ENCODE peak calls at places on chromosomes 11 and 22, in eight cellular contexts. One of them, this sample, is unnamed.

GRCh38 chr11:70142171-70142875 is 60.8 kb upstream of the FADD start:
- DNase-seq in colonic mucosa: no peak
- DNase-seq in iris pigment epithelial cell: no peak
- DNase-seq in IMR-90: no peak
- DNase-seq in nucleus accumbens: no peak
- DNase-seq in upper lobe of right lung: no peak
- DNase-seq in kidney tubule cell: no peak
- DNase-seq in NCI-H1436: peak; percentile 36
- DNase-seq in this sample: no peak

GRCh38 chr11:113675003-113675471 is 31.1 kb downstream of the TMPRSS5 start:
- DNase-seq in kidney tubule cell: peak; percentile 89
- DNase-seq in IMR-90: peak; percentile 88
- DNase-seq in colonic mucosa: no peak
- DNase-seq in NCI-H1436: no peak
- DNase-seq in iris pigment epithelial cell: peak; percentile 91
- DNase-seq in nucleus accumbens: no peak
- DNase-seq in upper lobe of right lung: no peak
- DNase-seq in this sample: no peak

GRCh38 chr11:106286881-106287504 is 209.5 kb downstream of the AASDHPPT start:
- DNase-seq in iris pigment epithelial cell: no peak
- DNase-seq in NCI-H1436: no peak
- DNase-seq in colonic mucosa: no peak
- DNase-seq in nucleus accumbens: no peak
- DNase-seq in IMR-90: no peak
- DNase-seq in kidney tubule cell: no peak
- DNase-seq in upper lobe of right lung: no peak
- DNase-seq in this sample: no peak

GRCh38 chr22:46093796-46094195 is 56.5 kb upstream of the PPARA start:
- DNase-seq in upper lobe of right lung: no peak
- DNase-seq in NCI-H1436: no peak
- DNase-seq in nucleus accumbens: no peak
- DNase-seq in kidney tubule cell: no peak
- DNase-seq in iris pigment epithelial cell: no peak
- DNase-seq in colonic mucosa: no peak
- DNase-seq in IMR-90: no peak
- DNase-seq in this sample: no peak

GRCh38 chr22:46931414-46931813 is 169.0 kb downstream of the TBC1D22A start:
- DNase-seq in iris pigment epithelial cell: peak; percentile 47
- DNase-seq in nucleus accumbens: no peak
- DNase-seq in colonic mucosa: peak; percentile 15
- DNase-seq in NCI-H1436: no peak
- DNase-seq in kidney tubule cell: no peak
- DNase-seq in IMR-90: no peak
- DNase-seq in upper lobe of right lung: no peak
- DNase-seq in this sample: no peak

GRCh38 chr11:134159652-134160051 is 64.1 kb downstream of the NCAPD3 start:
- DNase-seq in upper lobe of right lung: no peak
- DNase-seq in IMR-90: no peak
- DNase-seq in colonic mucosa: no peak
- DNase-seq in iris pigment epithelial cell: no peak
- DNase-seq in kidney tubule cell: no peak
- DNase-seq in nucleus accumbens: no peak
- DNase-seq in NCI-H1436: no peak
- DNase-seq in this sample: no peak

GRCh38 chr11:86218125-86219081 is 26.1 kb upstream of the EED start:
- DNase-seq in kidney tubule cell: peak; percentile 83
- DNase-seq in iris pigment epithelial cell: peak; percentile 74
- DNase-seq in nucleus accumbens: no peak
- DNase-seq in IMR-90: peak; percentile 76
- DNase-seq in upper lobe of right lung: peak; percentile 70
- DNase-seq in colonic mucosa: peak; percentile 83
- DNase-seq in NCI-H1436: peak; percentile 52
- DNase-seq in this sample: peak; percentile 82

GRCh38 chr22:36227396-36227795 is 11.9 kb downstream of the APOL2 start:
- DNase-seq in nucleus accumbens: no peak
- DNase-seq in IMR-90: no peak
- DNase-seq in NCI-H1436: no peak
- DNase-seq in iris pigment epithelial cell: no peak
- DNase-seq in kidney tubule cell: no peak
- DNase-seq in colonic mucosa: no peak
- DNase-seq in upper lobe of right lung: no peak
- DNase-seq in this sample: no peak

GRCh38 chr11:111299111-111300026 is 1.0 kb downstream of the POU2AF3 start:
- DNase-seq in upper lobe of right lung: peak; percentile 88
- DNase-seq in kidney tubule cell: peak; percentile 67
- DNase-seq in iris pigment epithelial cell: peak; percentile 38
- DNase-seq in nucleus accumbens: no peak
- DNase-seq in IMR-90: peak; percentile 23
- DNase-seq in colonic mucosa: peak; percentile 74
- DNase-seq in NCI-H1436: no peak
- DNase-seq in this sample: peak; percentile 11

GRCh38 chr11:102791271-102792036 is 6.5 kb downstream of the MMP1 start:
- DNase-seq in kidney tubule cell: peak; percentile 74
- DNase-seq in nucleus accumbens: no peak
- DNase-seq in iris pigment epithelial cell: peak; percentile 22
- DNase-seq in colonic mucosa: no peak
- DNase-seq in IMR-90: peak; percentile 57
- DNase-seq in upper lobe of right lung: no peak
- DNase-seq in NCI-H1436: no peak
- DNase-seq in this sample: no peak

GRCh38 chr11:58606930-58607714 is 15.3 kb upstream of the CNTF start:
- DNase-seq in NCI-H1436: no peak
- DNase-seq in IMR-90: no peak
- DNase-seq in nucleus accumbens: no peak
- DNase-seq in iris pigment epithelial cell: no peak
- DNase-seq in kidney tubule cell: no peak
- DNase-seq in colonic mucosa: no peak
- DNase-seq in upper lobe of right lung: no peak
- DNase-seq in this sample: no peak

GRCh38 chr11:116707250-116707649 is 65.5 kb downstream of the BUD13 start:
- DNase-seq in colonic mucosa: peak; percentile 62
- DNase-seq in iris pigment epithelial cell: no peak
- DNase-seq in nucleus accumbens: no peak
- DNase-seq in kidney tubule cell: peak; percentile 10
- DNase-seq in upper lobe of right lung: no peak
- DNase-seq in NCI-H1436: peak; percentile 67
- DNase-seq in IMR-90: no peak
- DNase-seq in this sample: no peak

GRCh38 chr11:124783002-124783401 is 17.2 kb downstream of the MSANTD2 start:
- DNase-seq in iris pigment epithelial cell: no peak
- DNase-seq in kidney tubule cell: no peak
- DNase-seq in IMR-90: peak; percentile 15
- DNase-seq in colonic mucosa: no peak
- DNase-seq in upper lobe of right lung: no peak
- DNase-seq in NCI-H1436: no peak
- DNase-seq in nucleus accumbens: no peak
- DNase-seq in this sample: no peak

GRCh38 chr11:67605231-67606011 is 1.3 kb upstream of the NDUFV1 start:
- DNase-seq in NCI-H1436: no peak
- DNase-seq in nucleus accumbens: no peak
- DNase-seq in upper lobe of right lung: no peak
- DNase-seq in iris pigment epithelial cell: no peak
- DNase-seq in IMR-90: no peak
- DNase-seq in kidney tubule cell: no peak
- DNase-seq in colonic mucosa: no peak
- DNase-seq in this sample: no peak

GRCh38 chr22:36510966-36511881 is 4.4 kb upstream of the FOXRED2 start:
- DNase-seq in NCI-H1436: no peak
- DNase-seq in iris pigment epithelial cell: peak; percentile 64
- DNase-seq in colonic mucosa: peak; percentile 48
- DNase-seq in kidney tubule cell: peak; percentile 55
- DNase-seq in IMR-90: peak; percentile 51
- DNase-seq in nucleus accumbens: no peak
- DNase-seq in upper lobe of right lung: no peak
- DNase-seq in this sample: peak; percentile 52

GRCh38 chr11:132772712-132773545 is 759.4 kb downstream of the OPCML start:
- DNase-seq in kidney tubule cell: no peak
- DNase-seq in upper lobe of right lung: no peak
- DNase-seq in IMR-90: no peak
- DNase-seq in NCI-H1436: no peak
- DNase-seq in nucleus accumbens: no peak
- DNase-seq in colonic mucosa: no peak
- DNase-seq in iris pigment epithelial cell: no peak
- DNase-seq in this sample: no peak

GRCh38 chr11:103359221-103359620 is 250.0 kb downstream of the DYNC2H1 start:
- DNase-seq in nucleus accumbens: no peak
- DNase-seq in kidney tubule cell: peak; percentile 26
- DNase-seq in colonic mucosa: no peak
- DNase-seq in iris pigment epithelial cell: peak; percentile 57
- DNase-seq in IMR-90: peak; percentile 58
- DNase-seq in upper lobe of right lung: no peak
- DNase-seq in NCI-H1436: no peak
- DNase-seq in this sample: no peak

GRCh38 chr11:117649656-117650055 is 147.4 kb downstream of the DSCAML1 start:
- DNase-seq in iris pigment epithelial cell: no peak
- DNase-seq in upper lobe of right lung: no peak
- DNase-seq in nucleus accumbens: no peak
- DNase-seq in IMR-90: no peak
- DNase-seq in NCI-H1436: no peak
- DNase-seq in kidney tubule cell: no peak
- DNase-seq in colonic mucosa: no peak
- DNase-seq in this sample: no peak

GRCh38 chr11:96012086-96012824 is 88.3 kb upstream of the MTMR2 start:
- DNase-seq in IMR-90: peak; percentile 54
- DNase-seq in colonic mucosa: peak; percentile 65
- DNase-seq in NCI-H1436: peak; percentile 10
- DNase-seq in kidney tubule cell: peak; percentile 99
- DNase-seq in iris pigment epithelial cell: peak; percentile 86
- DNase-seq in upper lobe of right lung: no peak
- DNase-seq in nucleus accumbens: no peak
- DNase-seq in this sample: peak; percentile 85

GRCh38 chr11:109864161-109864661 is 229.0 kb upstream of the ZC3H12C start:
- DNase-seq in nucleus accumbens: no peak
- DNase-seq in NCI-H1436: no peak
- DNase-seq in iris pigment epithelial cell: peak; percentile 24
- DNase-seq in IMR-90: no peak
- DNase-seq in upper lobe of right lung: no peak
- DNase-seq in colonic mucosa: no peak
- DNase-seq in kidney tubule cell: peak; percentile 78
- DNase-seq in this sample: no peak

GRCh38 chr11:7575841-7576451 is 62.1 kb downstream of the PPFIBP2 start:
- DNase-seq in IMR-90: no peak
- DNase-seq in kidney tubule cell: peak; percentile 47
- DNase-seq in iris pigment epithelial cell: peak; percentile 12
- DNase-seq in colonic mucosa: peak; percentile 83
- DNase-seq in nucleus accumbens: no peak
- DNase-seq in NCI-H1436: no peak
- DNase-seq in upper lobe of right lung: no peak
- DNase-seq in this sample: no peak

GRCh38 chr11:116194156-116194904 is 578.5 kb downstream of the BUD13 start:
- DNase-seq in nucleus accumbens: no peak
- DNase-seq in upper lobe of right lung: no peak
- DNase-seq in colonic mucosa: no peak
- DNase-seq in NCI-H1436: no peak
- DNase-seq in IMR-90: no peak
- DNase-seq in kidney tubule cell: peak; percentile 38
- DNase-seq in iris pigment epithelial cell: no peak
- DNase-seq in this sample: no peak

GRCh38 chr22:42443240-42444059 is 11.2 kb upstream of the NFAM1 start:
- DNase-seq in colonic mucosa: no peak
- DNase-seq in kidney tubule cell: peak; percentile 43
- DNase-seq in NCI-H1436: no peak
- DNase-seq in nucleus accumbens: no peak
- DNase-seq in iris pigment epithelial cell: no peak
- DNase-seq in IMR-90: no peak
- DNase-seq in upper lobe of right lung: no peak
- DNase-seq in this sample: no peak

GRCh38 chr22:40004836-40005235 is 10.1 kb downstream of the FAM83F start:
- DNase-seq in NCI-H1436: no peak
- DNase-seq in iris pigment epithelial cell: no peak
- DNase-seq in nucleus accumbens: no peak
- DNase-seq in kidney tubule cell: no peak
- DNase-seq in IMR-90: no peak
- DNase-seq in upper lobe of right lung: no peak
- DNase-seq in colonic mucosa: no peak
- DNase-seq in this sample: no peak

This sample was measured in endothelial cell of umbilical vein.